ENCODE peak calls at places on chromosome 13, in ten cellular contexts. R is NCI-H146; U is NCI-H2081; F is A549; X is NCI-H524; B is frontal cortex; H is activated CD4-positive, alpha-beta T cell treated with anti-CD3 and anti-CD28 coated beads, Interleukin-2, amount 50 U/mL, for 1 hour; Z is stimulated activated CD4-positive, alpha-beta T cell treated with anti-CD3 and anti-CD28 coated beads, Interleukin-4, amount 100 ng/mL, for 24 hours; P is activated T-helper 2 cell treated with anti-CD3 and anti-CD28 coated beads, Interferon-gamma antibody, Interleukin-2, Interleukin-4, amounts not matched to agents 10 μg/mL and 5 μg/mL and 100 μg/mL, durations not matched to agents 14 hours and 24 hours and 36 hours; K is COR-L47. S is an unnamed sample.

GRCh38 chr13:106916329-106916728 is 348.4 kb upstream of the ARGLU1 start:
- DNase-seq in F (no peak), H (no peak), B (no peak), U (no peak), Z (no peak), X (no peak), R (no peak), K (no peak), P (no peak), S (no peak)

GRCh38 chr13:94972262-94972661 is 259.9 kb upstream of the SOX21 start:
- DNase-seq in X (no peak), F (no peak), H (no peak), P (no peak), B (no peak), K (no peak), R (no peak), U (no peak), Z (no peak), S (no peak)

GRCh38 chr13:41550239-41550638 is 92.9 kb downstream of the RGCC start:
- DNase-seq in X (no peak), H (no peak), K (no peak), Z (no peak), B (no peak), R (no peak), P (no peak), F (no peak), U (no peak), S (no peak)

GRCh38 chr13:112012004-112012704 is 54.8 kb upstream of the SOX1 start:
- DNase-seq in K (no peak), X (no peak), Z (no peak), F (no peak), U (no peak), P (no peak), R (no peak), H (no peak), B (no peak), S (peak; percentile 42)

GRCh38 chr13:51804295-51805172 is 571 bp upstream of the DHRS12 start:
- DNase-seq in B (peak; percentile 37), Z (peak; percentile 56), X (peak; percentile 35), F (no peak), P (no peak), U (no peak), R (no peak), K (no peak), H (peak; percentile 45), S (no peak)

GRCh38 chr13:21673592-21674270 is 2.9 kb downstream of the FGF9 start:
- DNase-seq in Z (peak; percentile 29), X (peak; percentile 31), F (peak; percentile 39), P (no peak), R (peak; percentile 21), U (peak; percentile 56), H (peak; percentile 26), B (peak; percentile 77), K (peak; percentile 79), S (peak; percentile 80)

GRCh38 chr13:51995677-51996551 is 15.3 kb downstream of the ATP7B start:
- DNase-seq in H (no peak), K (no peak), P (no peak), U (no peak), X (peak; percentile 57), Z (no peak), R (peak; percentile 37), F (no peak), B (no peak), S (no peak)

GRCh38 chr13:100610399-100611347 is 22.1 kb upstream of the GGACT start:
- DNase-seq in F (no peak), U (no peak), K (no peak), R (no peak), P (no peak), B (no peak), X (peak; percentile 29), Z (no peak), H (no peak), S (no peak)

GRCh38 chr13:44142911-44143665 is 230.5 kb upstream of the SERP2 start:
- DNase-seq in Z (no peak), X (no peak), P (no peak), R (no peak), B (no peak), F (peak; percentile 66), U (no peak), H (no peak), K (no peak), S (no peak)

GRCh38 chr13:103497404-103497803 is 431.2 kb upstream of the SLC10A2 start:
- DNase-seq in H (no peak), X (no peak), R (no peak), K (no peak), B (no peak), U (no peak), P (no peak), F (no peak), Z (no peak), S (no peak)

GRCh38 chr13:25018729-25019115 is 77.2 kb upstream of the PABPC3 start:
- DNase-seq in P (peak; percentile 18), U (peak; percentile 17), R (peak; percentile 74), B (no peak), K (peak; percentile 35), Z (no peak), H (no peak), F (peak; percentile 46), X (peak; percentile 58), S (peak; percentile 55)

GRCh38 chr13:31431722-31432137 is 232.0 kb downstream of the B3GLCT start:
- DNase-seq in H (peak; percentile 42), X (peak; percentile 14), Z (peak; percentile 51), U (peak; percentile 20), P (peak; percentile 15), B (no peak), K (peak; percentile 3), R (peak; percentile 1), F (peak; percentile 7), S (peak; percentile 64)

GRCh38 chr13:21675095-21676007 is 4.5 kb downstream of the FGF9 start:
- DNase-seq in X (no peak), B (peak; percentile 50), U (peak; percentile 86), K (peak; percentile 85), Z (peak; percentile 47), P (peak; percentile 19), H (peak; percentile 29), R (peak; percentile 32), F (no peak), S (peak; percentile 56)

GRCh38 chr13:39729161-39729560 is 73.7 kb downstream of the COG6 start:
- DNase-seq in K (no peak), U (no peak), F (no peak), R (no peak), Z (no peak), X (no peak), B (no peak), H (no peak), P (no peak), S (no peak)

GRCh38 chr13:41137951-41138350 is 5.3 kb upstream of the KBTBD6 start:
- DNase-seq in X (no peak), U (no peak), B (no peak), F (peak; percentile 7), P (no peak), H (no peak), Z (no peak), R (no peak), K (no peak), S (no peak)

GRCh38 chr13:86692291-86692690 is 893.1 kb upstream of the SLITRK6 start:
- DNase-seq in Z (no peak), K (no peak), F (no peak), B (no peak), R (no peak), U (no peak), H (no peak), P (no peak), X (no peak), S (no peak)

GRCh38 chr13:111006508-111007031 is 91.7 kb upstream of the ANKRD10 start:
- DNase-seq in F (no peak), H (no peak), P (no peak), R (no peak), U (no peak), Z (no peak), B (no peak), X (no peak), K (no peak), S (no peak)

GRCh38 chr13:33375421-33375820 is 89.9 kb upstream of the STARD13 start:
- DNase-seq in F (no peak), P (no peak), U (no peak), H (no peak), R (no peak), K (no peak), X (no peak), Z (no peak), B (no peak), S (no peak)

GRCh38 chr13:51000576-51001260 is 91.1 kb downstream of the RNASEH2B start:
- DNase-seq in K (peak; percentile 93), R (peak; percentile 86), P (no peak), H (no peak), U (peak; percentile 97), F (no peak), B (no peak), Z (no peak), X (no peak), S (no peak)

GRCh38 chr13:100210966-100211710 is 122.2 kb downstream of the PCCA start:
- DNase-seq in B (no peak), K (no peak), Z (no peak), P (no peak), U (no peak), R (no peak), X (no peak), F (no peak), H (no peak), S (no peak)